ENCODE peak calls at places on chromosomes 12 and 14, in ten cellular contexts. V is HCT116, L is stomach, F is suprapubic skin, A is transverse colon, K is H1, Y is sigmoid colon, P is SK-N-SH, G is spleen, Z is K562. M is an unnamed sample.

GRCh38 chr14:57388072-57388471 is 2.3 kb upstream of the NAA30 start:
- DNase-seq in V (no peak), L (no peak), F (no peak), A (no peak), K (no peak), Y (no peak), P (no peak), G (no peak), Z (no peak), M (no peak)

GRCh38 chr14:77859934-77860570 is 60.1 kb downstream of the ADCK1 start:
- DNase-seq in V (no peak), L (peak; percentile 40), F (no peak), A (no peak), K (no peak), Y (no peak), P (no peak), G (no peak), Z (peak; percentile 43), M (no peak)

GRCh38 chr12:89098390-89099102 is 253.8 kb downstream of the DUSP6 start:
- DNase-seq in V (no peak), L (peak; percentile 48), F (no peak), A (no peak), K (peak; percentile 70), Y (no peak), P (peak; percentile 4), G (no peak), Z (no peak), M (no peak)

GRCh38 chr12:32756476-32757158 is 920 bp upstream of the YARS2 start:
- DNase-seq in V (no peak), L (no peak), F (no peak), A (no peak), K (no peak), Y (no peak), P (peak; percentile 5), G (peak; percentile 69), Z (no peak), M (no peak)

GRCh38 chr14:45038865-45039264 is 45.1 kb upstream of the PRPF39 start:
- DNase-seq in V (no peak), L (no peak), F (no peak), A (no peak), K (no peak), Y (no peak), P (no peak), G (no peak), Z (no peak), M (no peak)

GRCh38 chr12:8913702-8914032 is 642 bp upstream of the PHC1 start:
- DNase-seq in V (no peak), L (no peak), F (no peak), A (no peak), K (no peak), Y (no peak), P (no peak), G (no peak), Z (no peak), M (no peak)

GRCh38 chr12:45655186-45655585 is 74.3 kb upstream of the ARID2 start:
- DNase-seq in V (no peak), L (no peak), F (no peak), A (peak; percentile 15), K (no peak), Y (no peak), P (peak; percentile 16), G (no peak), Z (no peak), M (no peak)

GRCh38 chr12:97616936-97617335 is 154.3 kb downstream of the RMST start:
- DNase-seq in V (no peak), L (no peak), F (no peak), A (no peak), K (no peak), Y (no peak), P (no peak), G (no peak), Z (no peak), M (no peak)

GRCh38 chr12:106178582-106178981 is 39.8 kb upstream of the NUAK1 start:
- DNase-seq in V (no peak), L (no peak), F (no peak), A (no peak), K (no peak), Y (no peak), P (no peak), G (no peak), Z (no peak), M (no peak)

GRCh38 chr12:2877959-2878732 is 1.1 kb downstream of the RHNO1 start:
- DNase-seq in V (no peak), L (no peak), F (no peak), A (no peak), K (no peak), Y (peak; percentile 40), P (no peak), G (peak; percentile 66), Z (no peak), M (no peak)

GRCh38 chr12:65881965-65882413 is 57.7 kb downstream of the HMGA2 start:
- DNase-seq in V (no peak), L (peak; percentile 75), F (peak; percentile 95), A (peak; percentile 47), K (no peak), Y (peak; percentile 95), P (no peak), G (peak; percentile 89), Z (no peak), M (peak; percentile 11)

GRCh38 chr14:61514006-61514830 is 181.1 kb upstream of the HIF1A start:
- DNase-seq in V (no peak), L (no peak), F (no peak), A (no peak), K (no peak), Y (no peak), P (no peak), G (no peak), Z (no peak), M (no peak)

GRCh38 chr12:131701705-131702572 is 9.0 kb upstream of the SFSWAP start:
- DNase-seq in V (no peak), L (no peak), F (no peak), A (no peak), K (no peak), Y (no peak), P (no peak), G (no peak), Z (no peak), M (no peak)

GRCh38 chr12:131700271-131700670 is 10.6 kb upstream of the SFSWAP start:
- DNase-seq in V (no peak), L (no peak), F (no peak), A (no peak), K (peak; percentile 26), Y (no peak), P (no peak), G (no peak), Z (no peak), M (no peak)

GRCh38 chr12:131704509-131704908 is 6.4 kb upstream of the SFSWAP start:
- DNase-seq in V (no peak), L (no peak), F (no peak), A (no peak), K (no peak), Y (no peak), P (no peak), G (no peak), Z (no peak), M (no peak)

GRCh38 chr12:131702573-131702877 is 8.4 kb upstream of the SFSWAP start:
- DNase-seq in V (no peak), L (no peak), F (no peak), A (no peak), K (no peak), Y (no peak), P (no peak), G (no peak), Z (no peak), M (no peak)

DNA sequence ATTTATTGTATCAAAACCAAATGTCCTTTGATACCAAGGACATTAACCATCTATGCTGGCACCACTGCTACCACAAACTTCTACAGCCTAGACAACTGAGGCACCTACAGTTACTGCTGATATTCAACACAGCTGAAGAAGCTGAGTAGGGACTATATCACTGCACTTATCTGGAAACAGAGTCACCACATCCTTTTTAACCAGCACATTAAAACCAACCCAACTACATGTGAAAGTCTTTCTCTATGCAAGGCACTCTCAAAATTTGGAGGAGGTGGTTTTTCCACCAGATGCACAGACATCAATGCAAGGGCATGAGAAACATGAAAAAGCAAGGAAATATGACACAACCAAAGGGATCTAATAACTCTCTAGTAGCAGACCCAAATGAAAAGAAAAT is 7.7 kb upstream of the SFSWAP start:
- DNase-seq in V (no peak), L (no peak), F (no peak), A (no peak), K (no peak), Y (no peak), P (no peak), G (no peak), Z (no peak), M (no peak)
- TF ChIP-seq POLR2AphosphoS5 in V (no peak), L (no peak), F (no peak), A (no peak), K (no peak), Y (no peak), P (no peak), G (no peak), Z (no peak), M (no peak)

GRCh38 chr12:25723286-25723685 is 170.2 kb upstream of the LMNTD1 start:
- DNase-seq in V (no peak), L (no peak), F (no peak), A (no peak), K (no peak), Y (no peak), P (no peak), G (no peak), Z (no peak), M (no peak)
- TF ChIP-seq POLR2AphosphoS5 in V (no peak), L (no peak), F (no peak), A (no peak), K (no peak), Y (no peak), P (no peak), G (no peak), Z (no peak), M (no peak)

GRCh38 chr14:24965934-24966593 is 83.9 kb downstream of the STXBP6 start:
- DNase-seq in V (no peak), L (peak; percentile 37), F (peak; percentile 67), A (peak; percentile 37), K (no peak), Y (peak; percentile 81), P (no peak), G (no peak), Z (no peak), M (no peak)
- TF ChIP-seq POLR2AphosphoS5 in V (no peak), L (peak; percentile 47), F (no peak), A (peak; percentile 11), K (no peak), Y (peak; percentile 33), P (no peak), G (no peak), Z (no peak), M (no peak)

DNA sequence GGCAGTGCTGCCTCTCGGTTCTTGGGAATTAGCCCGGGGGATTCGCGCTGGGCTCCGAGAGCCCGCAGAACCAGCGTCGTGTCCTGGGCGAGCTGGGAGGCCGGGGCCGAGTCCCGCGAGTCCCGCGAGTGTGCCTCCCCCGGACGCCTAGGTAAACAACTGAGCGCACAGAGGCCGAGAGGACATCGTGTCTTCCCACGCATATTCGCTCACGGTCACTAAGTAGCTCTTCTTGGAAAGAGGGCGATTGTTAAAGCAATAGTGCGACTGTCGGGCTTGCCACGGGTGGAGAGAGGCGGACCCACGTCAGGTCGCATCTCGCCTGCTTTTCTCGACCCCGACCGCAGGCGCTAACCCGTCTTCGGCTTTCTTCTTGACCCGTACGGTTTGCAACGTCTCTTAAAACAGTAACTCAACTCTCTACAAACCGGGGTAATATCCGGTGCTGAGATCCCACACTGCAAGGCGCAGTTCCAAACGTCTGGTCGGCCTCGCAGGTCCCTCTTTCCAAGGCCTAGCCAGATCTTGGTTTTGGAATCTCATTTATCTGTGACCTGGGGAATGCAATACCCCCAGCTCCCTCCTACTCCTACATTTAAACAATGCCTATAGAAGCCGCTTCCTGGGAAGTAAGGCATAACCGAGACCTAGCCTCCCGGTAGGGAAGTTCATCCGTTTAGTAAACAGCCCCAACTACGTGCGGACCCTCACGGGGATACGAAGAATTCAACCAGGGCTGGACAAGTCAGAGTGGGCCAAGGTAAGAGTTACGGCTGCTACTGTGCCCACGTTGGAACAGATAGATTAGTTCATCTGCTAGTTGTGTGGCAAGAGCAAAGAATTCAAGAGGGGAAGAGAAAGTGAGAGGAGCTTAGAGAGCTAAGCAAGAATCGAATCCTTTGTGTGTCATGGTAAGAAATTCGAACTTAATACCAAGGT is 736 bp upstream of the PHLDA1 start:
- DNase-seq in V (no peak), L (peak; percentile 49), F (no peak), A (peak; percentile 30), K (no peak), Y (peak; percentile 80), P (peak; percentile 15), G (no peak), Z (peak; percentile 75), M (peak; percentile 29)
- TF ChIP-seq POLR2AphosphoS5 in V (peak; percentile 33), L (no peak), F (no peak), A (no peak), K (peak; percentile 44), Y (no peak), P (no peak), G (no peak), Z (no peak), M (no peak)

M was measured in GM12891.